ENCODE peak calls at places on chromosomes 4 and X, in four cellular contexts. E is heart right ventricle, P is hepatocyte, J is psoas muscle. W is an unnamed sample. For H3K4me1, the result is how much of the 10 kb centered on the place peaks cover.

GRCh38 chr4:90580271-90580825 is 453.2 kb downstream of the CCSER1 start:
- DNase-seq in E (no peak), P (no peak), J (no peak), W (no peak)

GRCh38 chrX:63765692-63766091 is 19.3 kb downstream of the ARHGEF9 start:
- DNase-seq in E (no peak), P (no peak), J (no peak), W (no peak)

GRCh38 chrX:80810365-80810978 is 795 bp upstream of the BRWD3 start:
- DNase-seq in E (no peak), P (no peak), J (no peak), W (no peak)

GRCh38 chr4:104395219-104395618 is 99.5 kb downstream of the CXXC4 start:
- DNase-seq in E (no peak), P (no peak), J (peak), W (no peak)

GRCh38 chr4:168881754-168882153 is 128.3 kb downstream of the CBR4 start:
- DNase-seq in E (no peak), P (no peak), J (no peak), W (no peak)

GRCh38 chr4:57048590-57049304 is 61.4 kb downstream of the IGFBP7 start:
- DNase-seq in E (no peak), P (no peak), J (no peak), W (no peak)

GRCh38 chr4:114384629-114385028 is 214.0 kb upstream of the UGT8 start:
- DNase-seq in E (no peak), P (peak), J (no peak), W (peak)

GRCh38 chr4:55385201-55385649 is 10.5 kb upstream of the TMEM165 start:
- DNase-seq in E (no peak), P (peak), J (no peak), W (no peak)

GRCh38 chrX:24012266-24012665 is 14.7 kb downstream of the KLHL15 start:
- DNase-seq in E (no peak), P (no peak), J (no peak), W (no peak)

GRCh38 chrX:12890467-12890866 is 16.0 kb upstream of the TLR8 start:
- DNase-seq in E (no peak), P (no peak), J (no peak), W (no peak)

GRCh38 chrX:107135076-107135964 is 16.7 kb upstream of the RBM41 start:
- DNase-seq in E (no peak), P (no peak), J (no peak), W (peak)

GRCh38 chrX:150958177-150958576 is 25.0 kb upstream of the HMGB3 start:
- DNase-seq in E (no peak), P (no peak), J (no peak), W (no peak)

GRCh38 chr4:66160606-66161005 is 490.3 kb upstream of the EPHA5 start:
- DNase-seq in E (no peak), P (no peak), J (no peak), W (no peak)

GRCh38 chrX:154348114-154348531 is 26.3 kb downstream of the FLNA start:
- DNase-seq in E (no peak), P (no peak), J (peak), W (no peak)

GRCh38 chrX:118644378-118644777 is 83.0 kb upstream of the IL13RA1 start:
- DNase-seq in E (no peak), P (peak), J (no peak), W (peak)

GRCh38 chr4:99642725-99643489 is 14.7 kb downstream of the C4orf54 start:
- DNase-seq in E (peak), P (no peak), J (peak), W (no peak)

GRCh38 chr4:147550626-147551250 is 66.5 kb upstream of the TMEM184C start:
- DNase-seq in E (no peak), P (no peak), J (no peak), W (no peak)

GRCh38 chrX:148600131-148600530 is 99.7 kb downstream of the AFF2 start:
- DNase-seq in E (no peak), P (no peak), J (no peak), W (no peak)

GRCh38 chrX:148601034-148601433 is 100.6 kb downstream of the AFF2 start:
- DNase-seq in E (no peak), P (peak), J (no peak), W (no peak)

GRCh38 chrX:148599404-148599803 is 99.0 kb downstream of the AFF2 start:
- DNase-seq in E (no peak), P (no peak), J (no peak), W (no peak)

DNA sequence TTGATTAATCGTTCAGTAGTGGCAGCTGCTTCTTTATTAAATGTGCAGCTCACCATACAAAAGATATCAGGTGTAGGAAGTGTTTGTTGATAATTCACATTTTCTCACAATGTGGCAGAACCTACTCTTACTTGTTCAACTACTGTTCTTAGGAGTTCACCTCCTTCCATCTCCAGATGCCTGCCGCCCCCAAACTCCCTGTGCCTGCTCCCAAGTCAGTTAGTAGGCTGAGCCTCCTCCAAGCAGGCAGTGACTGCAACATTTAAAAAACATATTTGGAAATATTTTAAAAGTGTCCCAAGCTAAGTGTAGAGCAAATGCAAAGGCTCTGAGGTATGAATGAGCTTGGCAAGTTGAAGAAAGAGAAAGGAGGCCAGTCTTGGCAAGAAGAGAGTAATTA is 100.2 kb downstream of the AFF2 start:
- DNase-seq in E (no peak), P (no peak), J (no peak), W (no peak)
- H3K4me1 ChIP-seq in E (under half), P (under half), J (under half), W (under half)

GRCh38 chrX:9855536-9856320 is 69.5 kb downstream of the SHROOM2 start:
- DNase-seq in E (no peak), P (no peak), J (no peak), W (no peak)

GRCh38 chrX:9858080-9858479 is 71.9 kb downstream of the SHROOM2 start:
- DNase-seq in E (no peak), P (peak), J (no peak), W (no peak)

GRCh38 chrX:9859711-9860555 is 73.7 kb downstream of the SHROOM2 start:
- DNase-seq in E (no peak), P (no peak), J (no peak), W (no peak)

GRCh38 chrX:9856596-9856995 is 70.4 kb downstream of the SHROOM2 start:
- DNase-seq in E (no peak), P (no peak), J (no peak), W (no peak)

GRCh38 chrX:9857575-9857974 is 71.3 kb downstream of the SHROOM2 start:
- DNase-seq in E (no peak), P (no peak), J (no peak), W (no peak)
- H3K27ac ChIP-seq in E (no peak), P (peak), J (no peak), W (no peak)

GRCh38 chr4:80196259-80197131 is 808 bp upstream of the PRDM8 start:
- DNase-seq in E (no peak), P (no peak), J (no peak), W (no peak)
- H3K4me3 ChIP-seq in E (peak), P (no peak), J (peak), W (no peak)

DNA sequence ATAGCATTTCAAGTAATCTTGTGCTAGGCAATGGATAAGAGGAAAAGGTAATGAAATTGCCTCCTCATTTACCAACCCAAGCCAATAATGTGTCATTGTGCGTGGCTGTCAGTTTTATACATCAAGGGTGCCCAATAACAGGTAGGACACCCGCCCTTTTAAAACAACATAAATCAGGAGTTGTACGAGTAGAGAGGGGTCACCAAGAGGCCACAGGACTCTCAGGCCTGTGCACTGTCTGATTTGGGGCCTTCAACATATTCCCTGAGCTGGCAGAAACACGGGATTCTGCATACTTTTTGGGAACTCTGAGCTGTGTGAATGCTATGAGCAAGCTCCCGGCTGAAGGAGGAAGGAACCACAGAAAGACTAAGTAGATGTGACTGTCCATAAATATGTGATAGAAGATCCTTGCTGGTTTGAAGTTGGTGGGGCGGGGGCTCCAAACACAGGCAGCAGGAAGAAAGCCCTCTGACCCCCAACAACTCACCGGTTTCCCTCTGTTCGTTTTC is 82.7 kb upstream of the MAML3 start:
- DNase-seq in E (no peak), P (no peak), J (no peak), W (no peak)
- H3K4me1 ChIP-seq in E (under half), P (under half), J (half or more), W (under half)

GRCh38 chr4:1266881-1267763 is 18.2 kb upstream of the CTBP1 start:
- DNase-seq in E (no peak), P (no peak), J (no peak), W (no peak)
- H3K27ac ChIP-seq in E (no peak), P (no peak), J (no peak), W (peak)

DNA sequence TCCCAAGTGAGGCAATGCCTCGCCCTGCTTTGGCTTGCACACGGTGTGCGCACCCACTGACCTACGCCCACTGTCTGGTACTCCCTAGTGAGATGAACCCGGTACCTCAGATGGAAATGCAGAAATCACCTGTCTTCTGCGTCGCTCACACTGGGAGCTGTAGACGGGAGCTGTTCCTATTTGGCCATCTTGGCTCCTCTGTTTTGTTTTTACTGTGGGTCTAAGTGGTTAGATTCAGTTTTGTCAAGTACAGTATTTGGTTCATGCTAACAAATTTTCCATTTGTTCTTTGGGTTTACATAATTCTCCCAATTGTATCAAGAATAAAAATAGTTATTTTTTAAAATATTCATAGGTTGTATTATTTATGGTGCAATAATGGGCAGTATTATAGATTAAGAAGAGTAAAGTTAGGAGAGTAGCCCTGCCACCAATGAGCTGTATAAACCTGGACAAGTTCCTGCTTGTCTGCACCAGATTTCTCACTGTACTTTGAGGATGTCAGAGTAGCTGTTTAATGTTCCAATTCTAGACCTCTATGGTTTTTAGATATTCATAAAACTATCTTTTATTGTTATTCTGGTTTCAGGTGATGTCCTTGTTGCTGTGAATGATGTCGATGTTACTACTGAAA is 23.4 kb downstream of the INTU start:
- DNase-seq in E (no peak), P (no peak), J (no peak), W (no peak)
- H3K4me3 ChIP-seq in E (no peak), P (no peak), J (no peak), W (no peak)

GRCh38 chr4:2798399-2799301 is 5.8 kb downstream of the SH3BP2 start:
- DNase-seq in E (peak), P (no peak), J (peak), W (peak)

GRCh38 chr4:2799444-2799911 is 6.6 kb downstream of the SH3BP2 start:
- DNase-seq in E (peak), P (no peak), J (peak), W (no peak)

GRCh38 chr4:2799971-2800690 is 7.2 kb downstream of the SH3BP2 start:
- DNase-seq in E (peak), P (no peak), J (peak), W (no peak)

GRCh38 chr4:2802618-2803531 is 10.0 kb downstream of the SH3BP2 start:
- DNase-seq in E (peak), P (no peak), J (peak), W (no peak)

DNA sequence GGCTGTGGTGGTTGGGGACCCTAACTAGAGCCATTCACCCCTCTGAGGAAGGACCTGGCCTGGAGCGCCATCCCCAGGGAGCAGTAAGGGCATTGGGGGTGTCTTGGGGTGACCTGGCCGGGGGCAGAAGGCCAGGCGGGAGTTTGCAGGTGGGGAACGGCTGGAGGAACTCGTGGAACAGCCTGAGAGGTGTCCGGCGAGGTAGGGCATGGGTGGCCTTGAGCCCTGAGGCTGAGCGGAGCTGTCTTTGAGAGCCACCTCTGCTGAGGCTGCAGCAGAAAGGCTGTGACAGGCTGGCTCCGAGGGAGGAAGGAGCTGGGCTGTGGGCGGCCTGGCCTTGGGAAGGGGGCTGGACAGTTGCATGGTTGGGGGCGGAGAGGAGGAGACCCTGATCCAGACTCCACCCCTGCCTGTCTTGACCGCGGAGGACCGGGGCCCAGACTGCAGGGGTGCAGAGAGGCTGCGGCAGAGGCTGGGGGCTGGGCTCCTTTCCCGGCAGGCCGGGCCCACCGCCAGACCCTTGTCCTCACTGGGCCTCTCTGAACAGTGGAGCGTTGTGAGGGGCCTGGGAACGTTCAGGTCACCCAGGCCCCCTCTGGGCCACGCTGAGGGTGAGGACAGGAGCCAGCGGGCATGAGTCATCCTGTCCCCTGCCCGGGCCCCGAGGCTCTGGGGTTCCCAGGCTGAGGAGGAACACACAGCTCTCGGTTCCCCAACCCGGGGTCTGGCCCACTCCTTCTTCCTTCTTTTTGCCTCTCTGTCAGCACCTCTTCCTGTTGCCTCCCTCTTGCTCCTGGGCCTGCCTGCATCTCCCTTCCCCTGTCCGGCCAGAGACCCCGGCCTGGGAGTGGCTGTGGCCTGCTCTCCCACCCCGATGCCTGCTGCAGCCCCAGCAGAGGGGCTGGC is 8.1 kb downstream of the SH3BP2 start:
- DNase-seq in E (peak), P (peak), J (peak), W (no peak)
- H3K4me1 ChIP-seq in E (half or more), P (half or more), J (under half), W (under half)

GRCh38 chr4:95142877-95143412 is 385.2 kb downstream of the BMPR1B start:
- DNase-seq in E (no peak), P (no peak), J (no peak), W (no peak)
- H3K27ac ChIP-seq in E (no peak), P (no peak), J (no peak), W (no peak)